ENCODE peak calls at places on chromosomes 16 and 17, in seven cellular contexts. F is K562, E is HCT116, C is SK-N-SH, W is H1, O is GM12878, G is HepG2. K is an unnamed sample.

GRCh38 chr16:84178892-84179611 is 7.8 kb downstream of the TAF1C start:
- DNase-seq in F (no peak), E (no peak), C (no peak), W (no peak), O (no peak), G (no peak), K (no peak)

GRCh38 chr16:28195859-28196258 is 15.9 kb downstream of the XPO6 start:
- DNase-seq in F (no peak), E (no peak), C (no peak), W (no peak), O (no peak), G (no peak), K (no peak)

GRCh38 chr16:22692916-22693646 is 120.9 kb upstream of the HS3ST2 start:
- DNase-seq in F (no peak), E (no peak), C (no peak), W (no peak), O (no peak), G (no peak), K (no peak)

GRCh38 chr17:50501054-50501453 is 7.2 kb upstream of the MYCBPAP start:
- DNase-seq in F (peak; percentile 41), E (peak; percentile 50), C (peak; percentile 55), W (no peak), O (no peak), G (peak; percentile 73), K (peak; percentile 58)

GRCh38 chr17:16935241-16935663 is 36.7 kb downstream of the TNFRSF13B start:
- DNase-seq in F (no peak), E (no peak), C (no peak), W (no peak), O (no peak), G (no peak), K (no peak)

GRCh38 chr17:78129385-78130079 is 977 bp upstream of the TMC6 start:
- DNase-seq in F (no peak), E (no peak), C (no peak), W (no peak), O (no peak), G (no peak), K (no peak)

GRCh38 chr17:45423304-45423703 is 9.4 kb downstream of the ARHGAP27 start:
- DNase-seq in F (no peak), E (no peak), C (no peak), W (no peak), O (no peak), G (no peak), K (no peak)

GRCh38 chr16:57743458-57743857 is 7.9 kb downstream of the KATNB1 start:
- DNase-seq in F (no peak), E (no peak), C (no peak), W (no peak), O (no peak), G (no peak), K (no peak)

GRCh38 chr17:51434434-51435170 is 174.3 kb downstream of the UTP18 start:
- DNase-seq in F (peak; percentile 8), E (peak; percentile 83), C (no peak), W (no peak), O (no peak), G (no peak), K (no peak)

GRCh38 chr17:38687291-38687690 is 12.5 kb upstream of the EPOP start:
- DNase-seq in F (no peak), E (no peak), C (no peak), W (no peak), O (no peak), G (no peak), K (no peak)

GRCh38 chr17:68993112-68993511 is 37.9 kb upstream of the ABCA8 start:
- DNase-seq in F (no peak), E (no peak), C (no peak), W (no peak), O (no peak), G (no peak), K (no peak)

GRCh38 chr17:49708515-49709161 is 874 bp upstream of the SLC35B1 start:
- DNase-seq in F (peak; percentile 57), E (no peak), C (no peak), W (peak; percentile 50), O (no peak), G (no peak), K (no peak)

GRCh38 chr17:51118330-51119195 is 2.1 kb downstream of the SPAG9 start:
- DNase-seq in F (no peak), E (no peak), C (peak; percentile 25), W (no peak), O (no peak), G (peak; percentile 77), K (peak; percentile 81)

GRCh38 chr17:5758651-5759050 is 174.3 kb upstream of the NLRP1 start:
- DNase-seq in F (peak; percentile 9), E (peak; percentile 83), C (no peak), W (peak; percentile 57), O (peak; percentile 12), G (peak; percentile 30), K (peak; percentile 79)

GRCh38 chr16:29899516-29900101 is at the start of gene SEZ6L2:
- DNase-seq in F (peak; percentile 93), E (peak; percentile 90), C (peak; percentile 95), W (peak; percentile 95), O (no peak), G (peak; percentile 94), K (peak; percentile 98)
- TF ChIP-seq JUND in F (no peak), E (no peak), C (no peak), W (no peak), O (no peak), G (no peak), K (no peak)

DNA sequence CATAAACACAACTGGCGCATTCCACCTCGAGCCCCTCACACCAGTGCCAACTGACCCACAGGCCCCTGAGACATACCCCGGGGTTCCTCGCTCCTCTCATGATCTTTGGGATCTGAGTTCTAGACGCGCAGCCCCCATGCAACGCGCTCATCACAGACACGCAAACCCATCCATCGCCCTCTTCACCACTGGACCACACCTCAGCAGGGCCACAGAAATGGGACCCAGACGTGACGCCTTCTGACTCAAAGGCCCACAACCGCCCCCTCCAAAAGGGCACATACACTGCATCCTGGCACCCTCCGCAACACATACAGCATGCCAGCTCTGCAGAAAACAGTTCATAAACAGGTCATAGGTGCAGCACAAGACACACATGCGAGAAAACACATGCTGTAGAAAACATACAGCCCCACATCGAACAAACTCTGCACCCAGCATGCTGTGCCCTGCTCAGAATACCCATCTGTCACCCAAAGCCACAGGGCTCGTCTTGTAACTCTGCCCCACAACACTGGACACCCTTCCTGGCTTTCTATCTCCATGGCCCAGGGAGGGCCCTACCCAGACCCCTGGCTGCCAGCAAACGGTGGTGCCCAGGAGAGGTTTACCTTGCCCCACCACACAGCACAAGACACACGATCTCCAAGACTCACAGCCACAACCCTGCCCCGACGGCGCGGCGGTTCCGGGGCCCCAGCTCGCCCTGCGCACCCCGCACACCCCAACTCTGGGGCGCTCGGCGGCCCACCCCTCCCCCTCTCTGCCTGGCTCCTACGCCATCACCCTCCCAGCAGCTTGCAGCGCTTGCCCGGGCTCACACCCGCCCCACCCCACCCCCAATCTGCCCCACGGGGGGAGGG is 924 bp downstream of the ZBTB4 start:
- DNase-seq in F (peak; percentile 67), E (no peak), C (peak; percentile 88), W (peak; percentile 69), O (no peak), G (no peak), K (peak; percentile 56)
- TF ChIP-seq JUND in F (no peak), E (no peak), C (no peak), W (no peak), O (no peak), G (no peak), K (no peak)

GRCh38 chr17:67833134-67833533 is 7.8 kb downstream of the BPTF start:
- DNase-seq in F (no peak), E (no peak), C (no peak), W (peak; percentile 8), O (no peak), G (no peak), K (no peak)

GRCh38 chr17:67836205-67836987 is 11.1 kb downstream of the BPTF start:
- DNase-seq in F (no peak), E (no peak), C (no peak), W (no peak), O (no peak), G (no peak), K (no peak)

GRCh38 chr17:67831268-67831667 is 6.0 kb downstream of the BPTF start:
- DNase-seq in F (no peak), E (no peak), C (no peak), W (no peak), O (no peak), G (no peak), K (no peak)

GRCh38 chr17:67834634-67835033 is 9.3 kb downstream of the BPTF start:
- DNase-seq in F (no peak), E (no peak), C (no peak), W (peak; percentile 7), O (no peak), G (no peak), K (no peak)

DNA sequence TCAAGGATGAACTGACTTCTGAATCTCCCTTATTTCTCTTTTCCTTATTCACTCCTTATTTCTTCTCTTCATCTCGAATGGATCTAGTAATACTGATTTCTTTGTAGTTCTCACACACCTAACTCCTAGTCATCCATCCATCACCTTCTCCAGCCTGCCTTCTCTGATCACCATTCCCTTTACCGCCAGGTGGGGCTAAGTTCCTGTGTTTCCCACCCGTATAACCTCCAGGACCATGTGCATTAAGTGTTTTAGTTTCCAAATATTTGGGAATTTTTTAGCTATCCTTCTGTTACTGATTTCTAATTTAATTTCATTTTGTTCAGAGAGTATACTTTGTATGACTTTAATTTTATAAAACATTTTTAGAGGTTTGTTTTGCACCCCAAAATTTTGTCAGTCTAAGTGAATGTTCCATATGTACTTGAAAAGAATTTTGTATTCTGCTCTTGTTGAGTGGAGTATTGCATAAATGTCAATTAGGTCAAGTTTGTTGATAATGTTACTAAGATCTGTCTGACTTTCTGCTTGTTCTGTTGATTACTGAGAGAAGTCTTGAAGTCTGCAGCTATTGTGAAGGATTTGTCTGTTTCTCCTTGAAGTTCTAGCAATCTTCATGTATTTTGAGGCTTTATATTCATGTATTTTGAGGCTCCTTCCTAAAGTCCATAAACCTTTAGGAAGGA is 8.8 kb downstream of the BPTF start:
- DNase-seq in F (peak; percentile 21), E (no peak), C (no peak), W (peak; percentile 56), O (no peak), G (no peak), K (no peak)
- TF ChIP-seq JUND in F (no peak), E (no peak), C (no peak), W (no peak), O (no peak), G (no peak), K (no peak)

DNA sequence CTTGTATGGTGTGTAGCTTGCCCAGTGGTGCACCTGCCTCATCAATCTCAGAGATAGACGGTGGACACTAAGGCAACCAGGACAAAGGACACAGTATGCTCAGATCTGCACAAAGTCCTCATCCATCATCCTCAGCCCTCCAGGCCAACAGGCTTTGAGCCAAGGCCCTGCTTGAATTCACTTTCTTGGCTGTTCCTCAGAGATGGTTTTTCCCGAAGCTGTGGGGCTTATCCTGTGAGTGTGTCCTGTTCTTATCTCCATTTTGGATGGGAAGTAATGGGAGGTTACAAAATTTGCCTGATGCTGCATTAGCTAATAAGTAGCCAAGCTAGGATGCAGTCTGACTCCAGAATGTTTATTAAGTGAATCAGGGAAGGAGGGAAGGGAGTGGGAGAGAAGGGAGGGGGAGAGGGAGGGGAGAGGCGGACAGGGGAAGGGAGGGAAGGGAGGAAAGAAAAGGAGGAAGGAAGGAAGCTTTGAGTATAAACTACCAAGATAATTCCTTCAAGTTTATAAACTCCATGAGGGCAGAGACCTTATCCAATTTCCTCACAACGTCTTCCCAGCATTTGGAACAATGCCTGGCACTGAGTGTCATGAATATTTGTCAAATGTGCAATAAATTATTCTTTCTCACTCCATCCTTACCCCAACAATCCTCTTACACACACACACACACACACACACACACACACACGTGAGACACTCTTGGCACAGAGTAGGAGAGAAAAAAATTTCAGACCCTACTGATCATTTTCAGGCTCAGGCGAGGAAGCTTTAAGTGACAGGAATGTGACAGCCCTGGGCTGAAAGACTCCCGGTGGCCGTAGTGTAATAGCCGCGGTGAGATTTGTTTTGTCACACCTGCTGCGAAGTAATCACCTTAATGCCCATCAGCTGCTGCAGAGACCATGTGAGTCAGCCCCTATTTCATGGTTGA is 84.3 kb downstream of the BMERB1 start:
- DNase-seq in F (no peak), E (no peak), C (no peak), W (no peak), O (no peak), G (no peak), K (no peak)
- TF ChIP-seq JUND in F (no peak), E (no peak), C (no peak), W (no peak), O (no peak), G (no peak), K (no peak)

K was measured in T47D.